ENCODE peak calls at places on chromosomes 1 and 21, in seven cellular contexts. N is PC-3, H is astrocyte of the spinal cord, U is AG04450, S is pancreas, C is body of pancreas, E is upper lobe of right lung. G is an unnamed sample.

GRCh38 chr1:79899914-79900313 is 893.4 kb upstream of the ADGRL4 start:
- DNase-seq in N (peak), H (peak), U (peak), S (no peak), C (no peak), E (no peak), G (peak)

GRCh38 chr1:6783956-6784559 is 1.2 kb upstream of the CAMTA1 start:
- DNase-seq in N (peak), H (peak), U (no peak), S (no peak), C (no peak), E (no peak), G (no peak)

GRCh38 chr21:24716306-24716918 is 890.9 kb downstream of the MRPL39 start:
- DNase-seq in N (no peak), H (peak), U (no peak), S (no peak), C (no peak), E (no peak), G (no peak)

GRCh38 chr1:103107696-103108524 is at the start of gene COL11A1:
- DNase-seq in N (no peak), H (peak), U (no peak), S (no peak), C (no peak), E (no peak), G (no peak)

GRCh38 chr1:36070349-36070748 is 13.5 kb upstream of the TEKT2 start:
- DNase-seq in N (no peak), H (no peak), U (no peak), S (no peak), C (no peak), E (no peak), G (no peak)

GRCh38 chr1:36279110-36279788 is 26.9 kb upstream of the SH3D21 start:
- DNase-seq in N (no peak), H (peak), U (no peak), S (no peak), C (no peak), E (no peak), G (no peak)

GRCh38 chr1:84892657-84893618 is at the start of gene LPAR3:
- DNase-seq in N (peak), H (no peak), U (no peak), S (peak), C (peak), E (no peak), G (no peak)

GRCh38 chr1:25425098-25426085 is 4.8 kb upstream of the RHCE start:
- DNase-seq in N (peak), H (no peak), U (no peak), S (peak), C (peak), E (no peak), G (no peak)

GRCh38 chr1:31715097-31715872 is 11.5 kb upstream of the COL16A1 start:
- DNase-seq in N (peak), H (peak), U (peak), S (peak), C (peak), E (peak), G (no peak)
- TF ChIP-seq CTCF in N (peak), H (peak), U (peak), S (peak), C (peak), E (peak), G (peak)

DNA sequence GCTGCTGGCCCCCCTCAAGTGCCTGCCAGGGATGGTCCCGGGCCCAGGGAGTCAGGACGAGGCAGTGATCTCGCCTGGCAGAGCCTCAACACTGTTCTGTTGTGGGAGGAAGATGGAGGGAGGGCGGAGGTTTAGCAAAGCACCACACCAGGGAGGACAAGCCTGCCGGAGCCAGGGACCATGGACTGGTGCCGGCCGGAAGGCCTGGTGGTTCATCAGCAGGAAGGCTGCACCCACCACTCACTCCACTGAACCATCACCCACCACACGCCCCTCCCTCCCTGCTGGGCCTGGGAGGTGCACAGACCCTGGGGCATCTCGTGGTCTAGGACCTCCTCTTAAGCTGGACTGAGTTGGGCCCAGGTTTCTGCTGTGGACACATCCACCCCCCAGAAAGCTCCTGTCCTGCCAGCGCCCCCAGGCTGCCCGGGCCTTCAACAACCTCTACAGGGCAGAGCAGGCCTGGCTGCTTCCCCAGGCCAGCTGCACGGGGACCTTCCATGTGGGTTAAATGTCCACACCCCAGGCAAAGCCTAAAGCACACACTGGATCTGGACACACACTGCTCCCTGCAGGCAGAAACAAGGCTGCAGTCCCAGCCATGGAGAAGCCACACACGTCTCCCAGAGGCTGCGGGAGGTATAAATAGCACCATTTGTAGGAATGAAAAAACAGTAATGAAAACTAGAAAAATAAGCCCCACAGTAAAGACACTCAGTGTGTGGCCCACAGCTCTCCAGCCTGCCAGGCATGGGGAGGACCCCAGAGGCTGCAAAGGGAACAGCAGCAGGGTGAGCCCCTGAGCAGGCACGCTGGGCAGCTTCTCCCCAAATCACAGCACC is 10.4 kb upstream of the TMEM240 start:
- DNase-seq in N (peak), H (peak), U (no peak), S (no peak), C (no peak), E (no peak), G (no peak)
- TF ChIP-seq CTCF in N (peak), H (peak), U (peak), S (peak), C (peak), E (peak), G (peak)

DNA sequence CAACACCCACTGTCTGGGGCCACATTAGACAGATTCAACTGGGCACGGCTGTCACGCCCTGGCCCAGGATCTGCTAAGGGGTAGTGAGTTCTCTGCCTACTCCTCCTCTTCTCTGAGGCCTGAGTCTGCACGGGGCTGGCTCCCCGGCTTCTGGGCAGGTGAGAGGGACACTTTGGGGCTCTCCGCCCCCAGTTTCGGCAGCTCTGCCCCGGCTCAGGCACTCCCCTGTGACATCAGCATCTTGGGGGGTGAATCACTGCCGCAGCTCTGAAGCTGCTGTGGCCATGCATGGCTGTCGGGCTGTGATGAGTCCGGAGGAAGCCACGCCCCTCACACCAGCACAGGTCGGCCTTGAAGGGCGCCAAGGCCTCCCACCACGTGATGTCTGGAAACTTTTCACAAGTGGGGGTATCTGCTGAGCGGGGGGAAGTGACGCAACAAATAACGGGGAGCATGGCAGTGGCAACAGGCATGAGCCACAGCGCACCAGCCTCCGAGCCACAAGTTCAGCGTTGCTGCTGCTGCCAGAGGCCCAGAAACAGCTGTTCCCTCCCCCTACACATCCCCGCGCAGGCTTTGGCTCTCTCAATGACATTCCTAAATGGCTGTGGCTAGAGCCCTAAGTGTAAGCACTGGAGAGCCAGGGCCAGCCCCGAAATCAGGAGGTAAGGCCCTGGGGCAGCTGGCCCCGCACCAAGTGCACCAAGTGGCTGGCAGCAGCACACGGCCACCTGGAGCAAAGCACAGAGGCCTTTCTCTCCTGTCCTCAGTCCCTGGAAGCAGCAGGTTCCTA is 26.3 kb downstream of the ZBTB17 start:
- DNase-seq in N (no peak), H (peak), U (peak), S (peak), C (peak), E (peak), G (peak)
- TF ChIP-seq CTCF in N (no peak), H (no peak), U (no peak), S (no peak), C (no peak), E (no peak), G (no peak)

GRCh38 chr1:232306269-232306911 is 323.5 kb downstream of the SIPA1L2 start:
- DNase-seq in N (peak), H (peak), U (no peak), S (peak), C (no peak), E (peak), G (no peak)
- TF ChIP-seq CTCF in N (peak), H (peak), U (peak), S (no peak), C (no peak), E (peak), G (no peak)

DNA sequence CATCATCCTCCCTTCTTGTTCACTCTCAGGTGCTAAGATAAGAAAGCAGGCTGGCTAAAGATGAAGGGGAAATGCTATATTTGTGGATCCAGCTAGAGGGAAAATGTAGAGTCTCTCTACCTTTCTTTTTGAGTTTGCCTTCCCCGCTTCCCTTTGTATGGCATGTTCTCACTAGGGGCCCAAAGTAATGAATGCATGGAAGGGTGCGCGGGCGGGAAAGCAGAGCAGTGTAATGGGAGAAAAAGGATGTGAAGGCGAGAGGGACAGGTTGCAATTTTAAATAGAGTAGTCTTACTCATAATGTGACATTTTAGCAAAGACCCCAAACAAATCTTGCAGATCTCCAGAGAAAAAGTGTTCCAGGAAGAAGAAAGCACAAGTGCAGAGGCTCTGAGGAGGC is 105.1 kb upstream of the ATP1B1 start:
- DNase-seq in N (no peak), H (no peak), U (no peak), S (no peak), C (no peak), E (no peak), G (no peak)
- TF ChIP-seq CTCF in N (no peak), H (no peak), U (no peak), S (no peak), C (no peak), E (no peak), G (no peak)

DNA sequence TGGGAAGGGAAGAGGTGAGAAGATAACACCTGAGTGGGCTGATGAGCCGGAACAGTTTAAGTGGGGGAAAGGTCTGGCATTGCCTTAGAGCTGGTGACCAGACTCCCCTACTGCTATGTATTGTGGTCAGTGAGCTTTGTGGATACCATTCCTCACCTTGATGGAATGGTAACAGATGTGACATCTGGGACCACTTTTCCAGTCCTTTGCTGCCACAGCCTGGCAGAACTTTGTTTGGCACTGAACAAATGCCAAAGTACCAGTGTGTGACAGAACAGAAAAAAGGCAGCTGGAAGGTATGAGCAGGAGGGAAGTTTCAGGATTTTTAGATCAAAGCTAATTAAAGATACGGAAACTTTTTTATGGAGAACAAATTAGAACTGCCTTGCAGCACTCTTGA is 6.2 kb downstream of the MED8 start:
- DNase-seq in N (peak), H (no peak), U (no peak), S (no peak), C (no peak), E (no peak), G (no peak)
- TF ChIP-seq CTCF in N (peak), H (no peak), U (peak), S (no peak), C (peak), E (no peak), G (peak)

DNA sequence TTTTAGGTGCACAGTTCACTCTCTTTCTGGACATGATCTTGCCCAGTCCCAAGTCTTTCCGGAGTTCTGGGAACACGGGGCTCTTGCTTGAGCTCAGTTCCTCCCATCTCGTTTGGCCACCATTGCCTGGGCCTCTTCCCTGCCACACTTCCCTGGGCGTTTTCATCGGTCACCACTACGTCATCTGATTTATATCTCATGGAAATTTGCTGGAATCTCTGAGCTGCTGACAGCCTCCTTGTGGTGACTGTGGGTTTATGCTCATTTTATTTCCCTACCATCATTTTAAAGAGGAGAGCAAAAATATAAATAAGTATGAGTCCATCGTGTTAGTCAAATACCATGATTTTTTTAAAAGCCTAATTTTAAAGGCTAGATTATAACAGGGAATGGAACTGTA is 449.1 kb upstream of the KAZN start:
- DNase-seq in N (peak), H (no peak), U (no peak), S (no peak), C (no peak), E (no peak), G (no peak)
- TF ChIP-seq CTCF in N (peak), H (peak), U (no peak), S (no peak), C (no peak), E (no peak), G (no peak)

GRCh38 chr1:8599813-8600212 is 217.6 kb downstream of the RERE start:
- DNase-seq in N (no peak), H (no peak), U (no peak), S (no peak), C (no peak), E (no peak), G (no peak)

GRCh38 chr1:8598783-8599182 is 218.7 kb downstream of the RERE start:
- DNase-seq in N (no peak), H (peak), U (no peak), S (no peak), C (no peak), E (no peak), G (no peak)

GRCh38 chr1:8597455-8597854 is 220.0 kb downstream of the RERE start:
- DNase-seq in N (no peak), H (no peak), U (no peak), S (no peak), C (no peak), E (no peak), G (no peak)

GRCh38 chr1:8600336-8600735 is 217.1 kb downstream of the RERE start:
- DNase-seq in N (no peak), H (no peak), U (no peak), S (no peak), C (no peak), E (no peak), G (no peak)

DNA sequence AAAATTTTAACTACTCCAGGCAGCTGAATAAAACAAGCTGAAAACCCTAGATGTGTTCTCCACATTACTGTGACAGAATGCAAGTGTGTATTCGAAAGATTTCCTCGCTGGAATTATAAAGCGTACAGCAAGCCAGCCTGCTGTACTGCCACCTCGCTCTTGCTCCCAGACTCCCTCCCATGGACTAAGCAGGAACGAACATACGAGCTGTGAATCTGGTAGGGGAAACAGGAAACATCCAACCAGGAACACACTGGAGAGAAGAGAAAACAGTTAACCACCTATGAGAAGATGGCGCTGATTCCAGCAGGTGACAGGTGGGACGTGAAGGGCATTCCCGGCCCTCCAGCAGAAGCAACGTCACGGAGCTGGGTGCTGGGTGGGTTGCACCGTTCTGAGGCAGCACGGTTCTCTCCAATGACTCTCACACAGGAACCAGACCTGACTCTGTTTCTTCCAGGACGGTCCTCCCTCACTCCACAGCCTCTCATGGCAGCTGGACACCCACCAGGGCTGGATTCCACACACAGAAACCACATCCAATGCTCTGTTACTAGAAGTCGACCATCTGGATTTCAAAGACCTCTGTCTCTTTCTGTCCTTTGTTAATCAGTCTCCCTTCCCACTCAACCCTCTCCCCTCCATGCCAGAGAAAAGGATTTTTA is 219.2 kb downstream of the RERE start:
- DNase-seq in N (no peak), H (peak), U (no peak), S (no peak), C (peak), E (no peak), G (no peak)
- TF ChIP-seq CTCF in N (peak), H (peak), U (peak), S (peak), C (peak), E (peak), G (peak)

GRCh38 chr1:182600036-182600713 is 4.0 kb downstream of the RGS16 start:
- DNase-seq in N (no peak), H (no peak), U (no peak), S (no peak), C (no peak), E (no peak), G (no peak)
- TF ChIP-seq CTCF in N (no peak), H (no peak), U (no peak), S (no peak), C (no peak), E (no peak), G (no peak)

G was measured in AG09319.